ENCODE peak calls at places on chromosomes 12 and 14, in nine cellular contexts. One of them, this sample, is unnamed. For H3K9me3, the result is how much of the 10 kb centered on the place peaks cover.

GRCh38 chr14:35285168-35285990 is 6.8 kb upstream of the PSMA6 start:
- DNase-seq in ascending aorta: no peak
- DNase-seq in naive thymus-derived CD4-positive, alpha-beta T cell: no peak
- DNase-seq in suprapubic skin: no peak
- DNase-seq in upper lobe of right lung: no peak
- DNase-seq in CD4-positive, alpha-beta memory T cell: no peak
- DNase-seq in A549: no peak
- DNase-seq in esophagus squamous epithelium: no peak
- DNase-seq in lower lobe of right lung: no peak
- DNase-seq in this sample: no peak

GRCh38 chr12:81300454-81300853 is 222.6 kb downstream of the ACSS3 start:
- DNase-seq in ascending aorta: no peak
- DNase-seq in naive thymus-derived CD4-positive, alpha-beta T cell: no peak
- DNase-seq in suprapubic skin: no peak
- DNase-seq in upper lobe of right lung: no peak
- DNase-seq in CD4-positive, alpha-beta memory T cell: no peak
- DNase-seq in A549: no peak
- DNase-seq in esophagus squamous epithelium: no peak
- DNase-seq in lower lobe of right lung: no peak
- DNase-seq in this sample: no peak

GRCh38 chr14:61147898-61148549 is 133.1 kb downstream of the TMEM30B start:
- DNase-seq in ascending aorta: peak
- DNase-seq in naive thymus-derived CD4-positive, alpha-beta T cell: no peak
- DNase-seq in suprapubic skin: no peak
- DNase-seq in upper lobe of right lung: no peak
- DNase-seq in CD4-positive, alpha-beta memory T cell: no peak
- DNase-seq in A549: no peak
- DNase-seq in esophagus squamous epithelium: no peak
- DNase-seq in lower lobe of right lung: no peak
- DNase-seq in this sample: no peak

GRCh38 chr14:56005580-56006053 is 112.6 kb upstream of the PELI2 start:
- DNase-seq in ascending aorta: no peak
- DNase-seq in naive thymus-derived CD4-positive, alpha-beta T cell: no peak
- DNase-seq in suprapubic skin: no peak
- DNase-seq in upper lobe of right lung: no peak
- DNase-seq in CD4-positive, alpha-beta memory T cell: no peak
- DNase-seq in A549: no peak
- DNase-seq in esophagus squamous epithelium: no peak
- DNase-seq in lower lobe of right lung: no peak
- DNase-seq in this sample: no peak

GRCh38 chr12:19846561-19846960 is 407.3 kb downstream of the AEBP2 start:
- DNase-seq in ascending aorta: no peak
- DNase-seq in naive thymus-derived CD4-positive, alpha-beta T cell: no peak
- DNase-seq in suprapubic skin: no peak
- DNase-seq in upper lobe of right lung: no peak
- DNase-seq in CD4-positive, alpha-beta memory T cell: no peak
- DNase-seq in A549: peak
- DNase-seq in esophagus squamous epithelium: no peak
- DNase-seq in lower lobe of right lung: no peak
- DNase-seq in this sample: no peak

GRCh38 chr14:59055439-59056045 is 132.9 kb upstream of the DAAM1 start:
- DNase-seq in ascending aorta: no peak
- DNase-seq in naive thymus-derived CD4-positive, alpha-beta T cell: peak
- DNase-seq in suprapubic skin: no peak
- DNase-seq in upper lobe of right lung: no peak
- DNase-seq in CD4-positive, alpha-beta memory T cell: peak
- DNase-seq in A549: peak
- DNase-seq in esophagus squamous epithelium: no peak
- DNase-seq in lower lobe of right lung: no peak
- DNase-seq in this sample: no peak

GRCh38 chr12:29048787-29049186 is 100.3 kb upstream of the FAR2 start:
- DNase-seq in ascending aorta: no peak
- DNase-seq in naive thymus-derived CD4-positive, alpha-beta T cell: no peak
- DNase-seq in suprapubic skin: no peak
- DNase-seq in upper lobe of right lung: no peak
- DNase-seq in CD4-positive, alpha-beta memory T cell: no peak
- DNase-seq in A549: no peak
- DNase-seq in esophagus squamous epithelium: no peak
- DNase-seq in lower lobe of right lung: no peak
- DNase-seq in this sample: no peak

GRCh38 chr14:93951798-93952540 is 24.4 kb downstream of the ASB2 start:
- DNase-seq in ascending aorta: no peak
- DNase-seq in naive thymus-derived CD4-positive, alpha-beta T cell: no peak
- DNase-seq in suprapubic skin: no peak
- DNase-seq in upper lobe of right lung: no peak
- DNase-seq in CD4-positive, alpha-beta memory T cell: no peak
- DNase-seq in A549: no peak
- DNase-seq in esophagus squamous epithelium: no peak
- DNase-seq in lower lobe of right lung: peak
- DNase-seq in this sample: no peak

GRCh38 chr12:101209319-101210302 is at the start of gene SLC5A8:
- DNase-seq in ascending aorta: no peak
- DNase-seq in naive thymus-derived CD4-positive, alpha-beta T cell: no peak
- DNase-seq in suprapubic skin: no peak
- DNase-seq in upper lobe of right lung: peak
- DNase-seq in CD4-positive, alpha-beta memory T cell: no peak
- DNase-seq in A549: no peak
- DNase-seq in esophagus squamous epithelium: no peak
- DNase-seq in lower lobe of right lung: peak
- DNase-seq in this sample: no peak

GRCh38 chr12:103810108-103810507 is 30.9 kb downstream of the NT5DC3 start:
- DNase-seq in ascending aorta: no peak
- DNase-seq in naive thymus-derived CD4-positive, alpha-beta T cell: no peak
- DNase-seq in suprapubic skin: no peak
- DNase-seq in upper lobe of right lung: no peak
- DNase-seq in CD4-positive, alpha-beta memory T cell: no peak
- DNase-seq in A549: no peak
- DNase-seq in esophagus squamous epithelium: no peak
- DNase-seq in lower lobe of right lung: no peak
- DNase-seq in this sample: no peak

GRCh38 chr12:92695577-92695976 is 7.2 kb upstream of the PLEKHG7 start:
- DNase-seq in ascending aorta: no peak
- DNase-seq in naive thymus-derived CD4-positive, alpha-beta T cell: no peak
- DNase-seq in suprapubic skin: no peak
- DNase-seq in upper lobe of right lung: no peak
- DNase-seq in CD4-positive, alpha-beta memory T cell: no peak
- DNase-seq in A549: no peak
- DNase-seq in esophagus squamous epithelium: no peak
- DNase-seq in lower lobe of right lung: no peak
- DNase-seq in this sample: no peak

GRCh38 chr14:87233806-87234384 is 759.1 kb downstream of the GALC start:
- DNase-seq in ascending aorta: no peak
- DNase-seq in naive thymus-derived CD4-positive, alpha-beta T cell: no peak
- DNase-seq in suprapubic skin: no peak
- DNase-seq in upper lobe of right lung: no peak
- DNase-seq in CD4-positive, alpha-beta memory T cell: no peak
- DNase-seq in A549: no peak
- DNase-seq in esophagus squamous epithelium: no peak
- DNase-seq in lower lobe of right lung: no peak
- DNase-seq in this sample: no peak

GRCh38 chr12:116832353-116832752 is 48.9 kb downstream of the HRK start:
- DNase-seq in ascending aorta: no peak
- DNase-seq in naive thymus-derived CD4-positive, alpha-beta T cell: no peak
- DNase-seq in suprapubic skin: no peak
- DNase-seq in upper lobe of right lung: no peak
- DNase-seq in CD4-positive, alpha-beta memory T cell: no peak
- DNase-seq in A549: no peak
- DNase-seq in esophagus squamous epithelium: no peak
- DNase-seq in lower lobe of right lung: no peak
- DNase-seq in this sample: no peak

GRCh38 chr14:104697317-104697703 is 7.9 kb downstream of the INF2 start:
- DNase-seq in ascending aorta: no peak
- DNase-seq in naive thymus-derived CD4-positive, alpha-beta T cell: no peak
- DNase-seq in suprapubic skin: no peak
- DNase-seq in upper lobe of right lung: no peak
- DNase-seq in CD4-positive, alpha-beta memory T cell: no peak
- DNase-seq in A549: no peak
- DNase-seq in esophagus squamous epithelium: no peak
- DNase-seq in lower lobe of right lung: no peak
- DNase-seq in this sample: no peak

GRCh38 chr12:117695956-117696355 is 272.8 kb downstream of the KSR2 start:
- DNase-seq in ascending aorta: no peak
- DNase-seq in naive thymus-derived CD4-positive, alpha-beta T cell: no peak
- DNase-seq in suprapubic skin: no peak
- DNase-seq in upper lobe of right lung: no peak
- DNase-seq in CD4-positive, alpha-beta memory T cell: no peak
- DNase-seq in A549: no peak
- DNase-seq in esophagus squamous epithelium: no peak
- DNase-seq in lower lobe of right lung: no peak
- DNase-seq in this sample: no peak

DNA sequence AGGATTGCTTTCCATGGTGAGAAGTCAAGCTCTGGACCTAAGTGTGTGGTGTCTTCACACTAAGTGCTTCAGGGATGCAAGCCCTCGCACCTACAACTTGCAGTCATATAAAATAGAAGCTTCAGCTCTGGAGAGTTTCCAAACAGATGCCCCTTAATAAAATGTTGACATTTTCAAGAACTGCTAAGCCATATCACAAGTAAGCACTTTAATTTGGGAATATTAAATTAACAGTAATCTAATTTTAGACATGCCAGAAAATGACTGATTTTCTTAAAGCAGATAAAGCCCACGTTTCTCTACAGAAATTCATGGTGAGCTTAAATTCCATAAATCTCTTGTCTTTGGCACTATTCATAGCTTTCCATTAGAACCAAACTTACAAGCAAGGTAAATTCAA is 600.1 kb upstream of the FLRT2 start:
- DNase-seq in ascending aorta: no peak
- DNase-seq in naive thymus-derived CD4-positive, alpha-beta T cell: no peak
- DNase-seq in suprapubic skin: no peak
- DNase-seq in upper lobe of right lung: no peak
- DNase-seq in CD4-positive, alpha-beta memory T cell: no peak
- DNase-seq in A549: no peak
- DNase-seq in esophagus squamous epithelium: no peak
- DNase-seq in lower lobe of right lung: no peak
- DNase-seq in this sample: no peak
- H3K9me3 ChIP-seq in ascending aorta: under half
- H3K9me3 ChIP-seq in naive thymus-derived CD4-positive, alpha-beta T cell: under half
- H3K9me3 ChIP-seq in suprapubic skin: under half
- H3K9me3 ChIP-seq in upper lobe of right lung: under half
- H3K9me3 ChIP-seq in CD4-positive, alpha-beta memory T cell: under half
- H3K9me3 ChIP-seq in A549: under half
- H3K9me3 ChIP-seq in esophagus squamous epithelium: under half
- H3K9me3 ChIP-seq in lower lobe of right lung: under half
- H3K9me3 ChIP-seq in this sample: under half

GRCh38 chr12:34304001-34304400 is 281.7 kb downstream of the ALG10 start:
- DNase-seq in ascending aorta: no peak
- DNase-seq in naive thymus-derived CD4-positive, alpha-beta T cell: no peak
- DNase-seq in suprapubic skin: no peak
- DNase-seq in upper lobe of right lung: no peak
- DNase-seq in CD4-positive, alpha-beta memory T cell: no peak
- DNase-seq in A549: no peak
- DNase-seq in esophagus squamous epithelium: no peak
- DNase-seq in lower lobe of right lung: no peak
- DNase-seq in this sample: no peak

GRCh38 chr12:34305176-34305575 is 282.9 kb downstream of the ALG10 start:
- DNase-seq in ascending aorta: no peak
- DNase-seq in naive thymus-derived CD4-positive, alpha-beta T cell: no peak
- DNase-seq in suprapubic skin: no peak
- DNase-seq in upper lobe of right lung: no peak
- DNase-seq in CD4-positive, alpha-beta memory T cell: no peak
- DNase-seq in A549: no peak
- DNase-seq in esophagus squamous epithelium: no peak
- DNase-seq in lower lobe of right lung: no peak
- DNase-seq in this sample: no peak

GRCh38 chr12:34303091-34303870 is 281.0 kb downstream of the ALG10 start:
- DNase-seq in ascending aorta: no peak
- DNase-seq in naive thymus-derived CD4-positive, alpha-beta T cell: no peak
- DNase-seq in suprapubic skin: no peak
- DNase-seq in upper lobe of right lung: no peak
- DNase-seq in CD4-positive, alpha-beta memory T cell: no peak
- DNase-seq in A549: no peak
- DNase-seq in esophagus squamous epithelium: no peak
- DNase-seq in lower lobe of right lung: peak
- DNase-seq in this sample: no peak

GRCh38 chr12:34306133-34306830 is 284.0 kb downstream of the ALG10 start:
- DNase-seq in ascending aorta: no peak
- DNase-seq in naive thymus-derived CD4-positive, alpha-beta T cell: no peak
- DNase-seq in suprapubic skin: no peak
- DNase-seq in upper lobe of right lung: no peak
- DNase-seq in CD4-positive, alpha-beta memory T cell: no peak
- DNase-seq in A549: no peak
- DNase-seq in esophagus squamous epithelium: no peak
- DNase-seq in lower lobe of right lung: no peak
- DNase-seq in this sample: no peak

GRCh38 chr12:34304546-34304945 is 282.2 kb downstream of the ALG10 start:
- DNase-seq in ascending aorta: no peak
- DNase-seq in naive thymus-derived CD4-positive, alpha-beta T cell: no peak
- DNase-seq in suprapubic skin: no peak
- DNase-seq in upper lobe of right lung: no peak
- DNase-seq in CD4-positive, alpha-beta memory T cell: no peak
- DNase-seq in A549: no peak
- DNase-seq in esophagus squamous epithelium: no peak
- DNase-seq in lower lobe of right lung: no peak
- DNase-seq in this sample: no peak
- H3K9me3 ChIP-seq in ascending aorta: under half
- H3K9me3 ChIP-seq in naive thymus-derived CD4-positive, alpha-beta T cell: half or more
- H3K9me3 ChIP-seq in suprapubic skin: under half
- H3K9me3 ChIP-seq in upper lobe of right lung: under half
- H3K9me3 ChIP-seq in CD4-positive, alpha-beta memory T cell: under half
- H3K9me3 ChIP-seq in A549: under half
- H3K9me3 ChIP-seq in esophagus squamous epithelium: half or more
- H3K9me3 ChIP-seq in lower lobe of right lung: under half
- H3K9me3 ChIP-seq in this sample: under half

DNA sequence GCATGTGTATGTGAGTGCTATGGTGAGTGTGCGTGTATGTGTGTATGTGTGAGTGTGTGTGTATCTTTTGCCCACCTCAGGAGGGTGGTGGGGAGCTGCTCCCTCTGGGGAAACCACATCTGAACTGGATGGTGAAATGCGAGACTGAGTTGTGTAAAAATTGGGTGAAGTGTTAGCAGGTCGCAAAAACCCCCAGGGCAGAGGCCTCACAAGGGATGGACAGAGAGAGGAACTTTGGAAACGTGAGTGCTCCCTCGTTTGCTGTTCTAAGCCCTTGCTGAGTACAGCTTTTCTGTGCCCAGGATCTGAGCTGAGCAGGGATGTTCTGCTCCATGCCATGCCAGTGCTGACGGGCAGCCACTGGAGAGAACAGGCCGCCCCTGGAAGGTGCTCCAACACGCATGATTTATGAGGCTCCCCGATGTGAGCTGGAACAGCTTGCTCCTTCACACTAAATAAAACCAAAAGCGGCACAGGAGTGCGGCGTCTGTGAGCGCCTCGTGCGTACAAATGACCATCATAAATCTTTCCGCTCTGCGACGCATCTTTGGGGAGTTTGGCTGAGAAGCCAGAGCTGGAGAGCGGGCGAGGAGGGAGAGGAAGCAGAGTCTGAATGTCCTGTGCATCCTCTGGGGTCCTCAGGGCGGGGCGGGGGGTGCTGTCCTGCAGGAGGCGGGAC is 14.0 kb upstream of the GALNT9 start:
- DNase-seq in ascending aorta: no peak
- DNase-seq in naive thymus-derived CD4-positive, alpha-beta T cell: no peak
- DNase-seq in suprapubic skin: no peak
- DNase-seq in upper lobe of right lung: no peak
- DNase-seq in CD4-positive, alpha-beta memory T cell: no peak
- DNase-seq in A549: no peak
- DNase-seq in esophagus squamous epithelium: no peak
- DNase-seq in lower lobe of right lung: no peak
- DNase-seq in this sample: no peak
- H3K9me3 ChIP-seq in ascending aorta: under half
- H3K9me3 ChIP-seq in naive thymus-derived CD4-positive, alpha-beta T cell: under half
- H3K9me3 ChIP-seq in suprapubic skin: under half
- H3K9me3 ChIP-seq in upper lobe of right lung: under half
- H3K9me3 ChIP-seq in CD4-positive, alpha-beta memory T cell: under half
- H3K9me3 ChIP-seq in A549: under half
- H3K9me3 ChIP-seq in esophagus squamous epithelium: under half
- H3K9me3 ChIP-seq in lower lobe of right lung: under half
- H3K9me3 ChIP-seq in this sample: under half

GRCh38 chr12:133107121-133107520 is 23.0 kb downstream of the ZNF891 start:
- DNase-seq in ascending aorta: no peak
- DNase-seq in naive thymus-derived CD4-positive, alpha-beta T cell: no peak
- DNase-seq in suprapubic skin: no peak
- DNase-seq in upper lobe of right lung: no peak
- DNase-seq in CD4-positive, alpha-beta memory T cell: no peak
- DNase-seq in A549: no peak
- DNase-seq in esophagus squamous epithelium: no peak
- DNase-seq in lower lobe of right lung: no peak
- DNase-seq in this sample: no peak
- H3K9me3 ChIP-seq in ascending aorta: half or more
- H3K9me3 ChIP-seq in naive thymus-derived CD4-positive, alpha-beta T cell: half or more
- H3K9me3 ChIP-seq in suprapubic skin: half or more
- H3K9me3 ChIP-seq in upper lobe of right lung: half or more
- H3K9me3 ChIP-seq in CD4-positive, alpha-beta memory T cell: half or more
- H3K9me3 ChIP-seq in A549: half or more
- H3K9me3 ChIP-seq in esophagus squamous epithelium: half or more
- H3K9me3 ChIP-seq in lower lobe of right lung: half or more
- H3K9me3 ChIP-seq in this sample: half or more